ENCODE peak calls at places on chromosomes 7 and 10, in seven cellular contexts. L is tibial artery, T is K562, V is fibroblast of mammary gland, N is dorsolateral prefrontal cortex, I is cardiac muscle cell, G is Panc1. F is an unnamed sample.

GRCh38 chr7:17021205-17021604 is 139.4 kb upstream of the AGR3 start:
- DNase-seq in L (no peak), T (peak), V (peak), N (no peak), I (no peak), G (no peak), F (no peak)

GRCh38 chr7:111990597-111990996 is 215.6 kb downstream of the DOCK4 start:
- DNase-seq in L (no peak), T (no peak), V (no peak), N (no peak), I (peak), G (no peak), F (no peak)

GRCh38 chr7:469591-469961 is 50.1 kb downstream of the PDGFA start:
- DNase-seq in L (peak), T (no peak), V (no peak), N (peak), I (no peak), G (no peak), F (no peak)

GRCh38 chr7:129089521-129090212 is 34.8 kb upstream of the TNPO3 start:
- DNase-seq in L (no peak), T (no peak), V (no peak), N (no peak), I (no peak), G (no peak), F (no peak)

GRCh38 chr10:45488365-45488764 is 114.3 kb downstream of the ALOX5 start:
- DNase-seq in L (no peak), T (no peak), V (no peak), N (no peak), I (no peak), G (no peak), F (no peak)

GRCh38 chr10:67788028-67788886 is 49.7 kb downstream of the DNAJC12 start:
- DNase-seq in L (no peak), T (peak), V (peak), N (no peak), I (peak), G (peak), F (no peak)

GRCh38 chr10:128040096-128040495 is 86.1 kb downstream of the MKI67 start:
- DNase-seq in L (no peak), T (no peak), V (no peak), N (no peak), I (no peak), G (no peak), F (no peak)

GRCh38 chr10:50604049-50604640 is 19.6 kb downstream of the SGMS1 start:
- DNase-seq in L (no peak), T (peak), V (peak), N (no peak), I (no peak), G (no peak), F (peak)

GRCh38 chr7:116525913-116526857 is 1.3 kb downstream of the CAV1 start:
- DNase-seq in L (peak), T (peak), V (peak), N (no peak), I (peak), G (no peak), F (peak)

DNA sequence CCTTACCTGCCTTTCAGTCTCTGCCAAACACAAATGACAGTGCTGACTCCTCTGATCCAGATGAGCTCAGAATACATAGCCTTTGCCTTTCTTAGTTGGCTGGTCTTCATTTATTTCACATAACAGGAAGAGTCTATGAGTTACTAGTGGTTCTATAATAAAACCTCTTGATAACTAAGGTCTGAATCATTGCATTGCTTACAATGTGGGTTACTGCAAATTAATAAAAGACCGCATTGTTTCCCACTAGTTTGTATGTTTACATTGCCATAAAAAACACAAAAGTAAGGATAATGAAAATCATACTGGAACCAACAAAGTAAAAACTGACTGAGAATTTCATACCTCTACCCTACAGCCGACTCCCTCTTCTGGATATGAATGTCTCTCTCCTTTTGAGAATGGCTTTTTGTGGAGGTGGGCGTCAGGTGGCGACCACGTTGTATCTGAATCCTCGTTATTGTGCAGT is 62.0 kb upstream of the AKR1E2 start:
- DNase-seq in L (no peak), T (no peak), V (peak), N (no peak), I (no peak), G (peak), F (peak)
- TF ChIP-seq CTCF in L (no peak), T (no peak), V (peak), N (no peak), I (no peak), G (no peak), F (peak)

DNA sequence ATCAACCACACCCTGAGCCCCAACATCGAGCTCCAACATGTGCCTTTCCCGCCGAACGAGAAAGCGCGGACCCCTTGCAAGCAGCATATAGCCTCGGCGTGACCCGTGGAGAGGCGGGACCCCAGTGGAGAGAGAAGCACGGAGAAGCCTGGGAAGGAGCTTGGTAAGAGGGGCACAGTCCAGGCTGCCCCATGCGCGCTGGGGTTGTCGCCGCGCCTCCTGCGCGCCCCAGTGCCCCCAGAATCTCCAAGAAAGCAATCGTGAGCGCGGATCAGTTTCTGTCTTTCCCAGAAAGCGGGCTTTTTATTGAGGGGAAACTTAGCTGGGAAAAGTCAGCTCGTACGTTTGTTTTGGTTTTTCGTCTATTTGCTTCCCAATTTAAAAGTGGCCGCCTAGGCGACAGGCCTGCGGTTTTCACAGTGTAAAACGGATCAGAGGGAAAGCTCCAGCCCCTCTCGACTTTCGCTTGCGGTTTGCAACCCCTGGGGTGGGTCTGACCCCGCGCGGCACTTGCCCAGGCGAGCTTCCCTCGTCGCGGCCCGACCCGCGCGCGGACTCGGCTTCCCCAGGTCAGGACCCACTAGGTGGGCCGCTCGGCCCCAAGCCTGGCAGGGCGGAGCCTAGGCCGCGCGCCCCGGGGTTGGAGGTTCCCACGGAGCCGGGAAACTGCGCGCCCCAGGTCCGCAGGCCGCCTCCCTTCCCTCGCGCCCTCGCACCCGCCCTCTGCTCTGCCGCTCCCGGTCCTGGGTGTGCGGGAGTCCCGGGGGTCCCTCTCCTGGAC is 31.1 kb downstream of the SKIDA1 start:
- DNase-seq in L (peak), T (no peak), V (no peak), N (no peak), I (peak), G (no peak), F (no peak)
- TF ChIP-seq CTCF in L (no peak), T (no peak), V (no peak), N (no peak), I (no peak), G (no peak), F (no peak)

DNA sequence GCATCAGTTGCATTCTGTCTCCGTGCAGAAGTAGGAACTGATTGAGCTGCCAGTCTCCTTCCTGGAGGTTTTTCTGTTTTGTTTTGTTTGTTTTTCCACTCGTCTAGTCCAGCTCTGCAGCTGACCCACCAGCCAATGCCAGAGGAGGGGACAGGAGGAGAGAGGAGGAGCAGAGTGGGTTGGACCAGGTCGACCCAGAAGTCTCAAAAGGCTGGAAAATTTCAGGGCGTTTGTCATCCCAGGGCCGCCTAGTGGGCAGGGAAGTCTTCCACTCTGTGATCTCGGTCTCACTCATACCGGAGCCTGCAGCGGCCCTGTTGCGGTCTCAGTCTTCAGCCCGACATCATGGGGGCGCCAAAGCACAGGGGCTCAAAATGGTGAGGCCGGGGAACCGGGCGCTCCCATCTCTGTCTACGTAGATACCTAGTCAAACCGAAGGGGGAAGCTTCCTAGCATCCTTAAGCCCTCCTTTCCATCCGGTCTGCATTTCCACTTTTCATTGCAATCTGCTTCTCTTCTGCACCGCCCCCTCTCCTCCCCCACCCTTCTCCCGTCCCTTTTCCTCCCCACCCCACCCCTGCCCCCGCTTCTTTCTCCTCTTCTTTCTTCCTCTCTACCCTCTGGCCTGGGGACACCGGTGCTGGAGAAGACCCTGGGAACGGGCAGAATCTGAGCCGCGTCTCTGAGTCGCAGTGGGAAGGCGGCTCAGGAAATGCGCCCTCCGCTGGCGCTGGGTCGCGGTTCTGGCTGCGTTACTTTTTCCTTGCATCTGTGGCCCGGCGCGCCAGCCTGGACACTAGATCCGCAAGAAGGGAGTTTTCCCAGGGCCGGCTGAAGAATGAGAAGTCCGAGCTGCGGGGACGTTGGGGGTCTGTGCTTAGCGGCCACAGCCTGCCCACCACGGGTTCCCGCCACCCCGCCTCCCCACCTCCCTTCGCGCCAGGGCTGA is 16.2 kb upstream of the PAX2 start:
- DNase-seq in L (no peak), T (peak), V (peak), N (no peak), I (peak), G (no peak), F (peak)
- TF ChIP-seq CTCF in L (no peak), T (peak), V (no peak), N (no peak), I (peak), G (peak), F (peak)

DNA sequence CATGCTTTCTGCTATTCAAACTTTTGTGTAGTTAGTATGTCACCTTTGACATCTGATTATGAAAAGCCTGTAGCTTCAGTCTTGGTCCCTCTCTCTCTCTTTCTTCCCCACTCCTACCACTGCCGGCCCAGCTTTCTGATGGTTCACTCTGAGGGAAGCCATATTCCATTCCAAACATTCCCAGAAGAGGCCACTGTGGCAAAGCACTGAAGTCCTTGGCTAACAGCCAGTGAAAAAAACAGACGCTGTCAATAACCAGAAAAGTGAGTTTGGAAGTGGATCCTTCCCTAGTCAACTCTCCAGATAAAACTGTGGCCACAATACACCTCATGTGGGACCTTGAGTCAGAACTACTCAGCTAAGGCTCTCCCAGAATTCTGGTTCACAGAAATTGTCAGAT is 950.7 kb upstream of the PHF14 start:
- DNase-seq in L (no peak), T (peak), V (no peak), N (no peak), I (peak), G (no peak), F (no peak)
- TF ChIP-seq CTCF in L (peak), T (no peak), V (no peak), N (peak), I (no peak), G (peak), F (no peak)

GRCh38 chr7:95865716-95866371 is 93.5 kb downstream of the DYNC1I1 start:
- DNase-seq in L (no peak), T (peak), V (peak), N (no peak), I (peak), G (peak), F (peak)
- TF ChIP-seq CTCF in L (no peak), T (peak), V (peak), N (no peak), I (peak), G (peak), F (peak)

GRCh38 chr7:151148319-151149259 is 18.9 kb downstream of the GBX1 start:
- DNase-seq in L (no peak), T (no peak), V (no peak), N (no peak), I (no peak), G (no peak), F (no peak)

GRCh38 chr7:151150388-151150787 is 17.1 kb downstream of the GBX1 start:
- DNase-seq in L (no peak), T (no peak), V (no peak), N (no peak), I (no peak), G (no peak), F (no peak)

GRCh38 chr7:151157645-151158329 is 9.7 kb downstream of the GBX1 start:
- DNase-seq in L (no peak), T (no peak), V (peak), N (no peak), I (no peak), G (no peak), F (peak)

DNA sequence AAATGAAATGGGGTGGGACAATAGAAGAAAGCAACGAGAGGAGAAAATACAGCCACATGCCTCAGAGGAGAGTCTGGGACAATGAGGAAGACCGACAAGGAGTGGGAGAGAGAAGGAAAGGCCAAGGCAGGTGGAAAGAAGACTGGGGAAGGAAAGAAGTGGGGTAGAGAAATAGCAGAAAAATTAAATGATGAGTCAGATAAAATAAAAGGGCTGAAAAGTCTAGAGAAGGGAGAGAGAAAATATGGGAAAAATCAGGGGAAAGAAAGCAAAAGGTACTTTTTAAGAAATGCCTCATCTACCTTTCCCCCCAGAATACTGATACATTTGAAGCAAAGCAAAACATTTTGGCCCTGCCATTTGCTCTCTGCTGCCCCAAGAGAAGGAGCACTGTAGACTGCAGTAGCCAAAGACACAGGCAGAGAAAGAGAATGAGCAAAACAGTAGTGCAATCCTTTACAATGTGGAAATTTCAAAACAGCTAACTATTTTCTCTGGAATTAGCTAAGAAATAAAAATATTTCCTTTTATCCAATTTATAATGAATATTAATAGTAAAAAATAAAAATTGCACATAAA is 14.5 kb downstream of the GBX1 start:
- DNase-seq in L (no peak), T (no peak), V (no peak), N (no peak), I (no peak), G (no peak), F (no peak)
- TF ChIP-seq CTCF in L (no peak), T (peak), V (peak), N (no peak), I (peak), G (no peak), F (peak)